ENCODE peak calls at places on chromosomes 11 and 22, in ten cellular contexts. L is AG04450, P is neural progenitor cell, Y is GM23338, F is Panc1, T is heart right ventricle, G is right atrium auricular region, Z is cardiac muscle cell, S is suprapubic skin, M is skeletal muscle cell. K is an unnamed sample.

GRCh38 chr22:44620129-44620840 is 81.7 kb upstream of the PRR5 start:
- DNase-seq in L (no peak), P (peak), Y (peak), F (no peak), T (peak), G (peak), Z (peak), S (peak), M (peak), K (no peak)

GRCh38 chr11:46696212-46696558 is 4.2 kb downstream of the ARHGAP1 start:
- DNase-seq in L (no peak), P (no peak), Y (no peak), F (no peak), T (peak), G (no peak), Z (no peak), S (no peak), M (no peak), K (no peak)

GRCh38 chr22:23306438-23306921 is 126.2 kb downstream of the BCR start:
- DNase-seq in L (no peak), P (no peak), Y (no peak), F (no peak), T (no peak), G (no peak), Z (no peak), S (peak), M (no peak), K (no peak)

GRCh38 chr22:41596776-41597634 is 7.4 kb upstream of the PMM1 start:
- DNase-seq in L (no peak), P (peak), Y (peak), F (no peak), T (peak), G (no peak), Z (peak), S (no peak), M (no peak), K (no peak)

GRCh38 chr11:102238287-102238894 is 78.9 kb upstream of the BIRC3 start:
- DNase-seq in L (no peak), P (no peak), Y (no peak), F (no peak), T (no peak), G (no peak), Z (no peak), S (no peak), M (no peak), K (no peak)

GRCh38 chr22:39208013-39208680 is 36.6 kb downstream of the PDGFB start:
- DNase-seq in L (no peak), P (no peak), Y (no peak), F (no peak), T (no peak), G (no peak), Z (no peak), S (peak), M (no peak), K (no peak)

GRCh38 chr11:45850446-45850845 is 3.2 kb downstream of the CRY2 start:
- DNase-seq in L (no peak), P (no peak), Y (no peak), F (no peak), T (no peak), G (no peak), Z (no peak), S (no peak), M (no peak), K (no peak)

GRCh38 chr22:37501610-37502341 is 15.6 kb upstream of the MFNG start:
- DNase-seq in L (peak), P (no peak), Y (no peak), F (no peak), T (peak), G (peak), Z (no peak), S (no peak), M (peak), K (peak)

GRCh38 chr11:14022251-14022650 is 59.7 kb downstream of the SPON1 start:
- DNase-seq in L (no peak), P (no peak), Y (no peak), F (no peak), T (no peak), G (no peak), Z (no peak), S (no peak), M (no peak), K (no peak)

GRCh38 chr22:49936973-49937757 is 18.7 kb downstream of the CRELD2 start:
- DNase-seq in L (no peak), P (no peak), Y (no peak), F (no peak), T (peak), G (no peak), Z (peak), S (no peak), M (no peak), K (no peak)

GRCh38 chr11:131897976-131898375 is 527.6 kb downstream of the NTM start:
- DNase-seq in L (no peak), P (no peak), Y (no peak), F (no peak), T (no peak), G (no peak), Z (no peak), S (no peak), M (no peak), K (no peak)

GRCh38 chr22:37020192-37020479 is 594 bp downstream of the MPST start:
- DNase-seq in L (no peak), P (no peak), Y (no peak), F (no peak), T (no peak), G (no peak), Z (peak), S (no peak), M (no peak), K (no peak)

GRCh38 chr11:12189543-12190235 is 79.3 kb downstream of the MICAL2 start:
- DNase-seq in L (no peak), P (no peak), Y (no peak), F (no peak), T (no peak), G (no peak), Z (no peak), S (no peak), M (no peak), K (no peak)

GRCh38 chr22:31248138-31248745 is 36.1 kb downstream of the LIMK2 start:
- DNase-seq in L (peak), P (peak), Y (peak), F (no peak), T (peak), G (peak), Z (peak), S (peak), M (peak), K (peak)

GRCh38 chr11:130877532-130877931 is 38.7 kb downstream of the SNX19 start:
- DNase-seq in L (no peak), P (no peak), Y (no peak), F (no peak), T (no peak), G (no peak), Z (no peak), S (no peak), M (no peak), K (no peak)

GRCh38 chr22:20905415-20906386 is 11.5 kb upstream of the CRKL start:
- DNase-seq in L (no peak), P (no peak), Y (no peak), F (no peak), T (no peak), G (no peak), Z (no peak), S (no peak), M (no peak), K (no peak)

GRCh38 chr11:68840661-68841653 is 759 bp downstream of the CPT1A start:
- DNase-seq in L (no peak), P (peak), Y (peak), F (no peak), T (peak), G (peak), Z (peak), S (no peak), M (no peak), K (no peak)

DNA sequence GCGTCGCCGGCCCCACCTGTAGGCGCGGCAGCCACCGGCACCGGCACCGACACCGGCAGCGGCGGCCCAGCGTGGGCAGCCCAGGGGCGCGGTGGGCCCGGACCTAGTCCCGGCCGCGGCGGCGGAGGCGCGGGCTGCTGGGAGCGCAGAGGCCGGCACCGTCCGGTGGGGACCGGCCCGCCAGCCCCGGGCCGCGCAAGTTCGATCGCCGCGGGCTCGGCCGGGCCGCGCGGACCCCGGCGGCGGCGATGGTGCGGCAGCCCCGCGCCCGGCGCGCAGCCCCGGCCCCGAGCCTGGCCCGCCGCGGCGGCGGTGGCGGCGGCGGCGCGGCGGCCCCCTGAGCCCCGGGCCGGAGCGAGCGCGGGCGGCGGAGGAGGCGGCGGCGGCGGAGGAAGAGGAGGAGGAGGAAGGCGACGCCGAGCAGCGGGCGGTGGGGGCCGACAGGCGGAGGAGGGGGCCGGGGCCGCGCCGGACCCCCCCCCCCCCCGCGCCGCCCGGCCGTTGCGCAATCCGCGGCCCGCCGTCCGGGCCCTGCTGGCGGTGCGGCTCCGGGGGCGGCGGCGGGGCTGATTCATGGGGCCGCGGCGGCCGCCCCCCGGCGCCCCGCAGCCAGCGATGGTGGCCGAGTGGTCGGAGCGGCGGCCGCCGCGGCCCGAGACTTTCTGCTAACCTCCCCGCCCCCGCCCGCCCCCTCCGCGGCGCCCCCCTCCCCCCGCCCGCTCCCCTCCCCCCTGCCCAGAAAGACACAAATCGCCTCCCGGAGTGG is 1251.9 kb downstream of the BRD1 start:
- DNase-seq in L (no peak), P (peak), Y (no peak), F (no peak), T (no peak), G (no peak), Z (no peak), S (no peak), M (no peak), K (no peak)
- H3K4me3 ChIP-seq in L (no peak), P (peak), Y (peak), F (no peak), T (peak), G (peak), Z (peak), S (peak), M (no peak), K (no peak)

GRCh38 chr11:34654491-34655334 is 33.8 kb downstream of the EHF start:
- DNase-seq in L (no peak), P (no peak), Y (peak), F (peak), T (no peak), G (peak), Z (no peak), S (peak), M (peak), K (no peak)
- H3K4me3 ChIP-seq in L (no peak), P (no peak), Y (no peak), F (no peak), T (no peak), G (no peak), Z (no peak), S (no peak), M (no peak), K (no peak)

GRCh38 chr11:76322593-76323341 is 58.2 kb downstream of the THAP12 start:
- DNase-seq in L (no peak), P (no peak), Y (no peak), F (no peak), T (no peak), G (no peak), Z (no peak), S (no peak), M (no peak), K (no peak)

GRCh38 chr11:76320929-76321328 is 60.0 kb downstream of the THAP12 start:
- DNase-seq in L (no peak), P (no peak), Y (no peak), F (no peak), T (no peak), G (no peak), Z (no peak), S (no peak), M (no peak), K (no peak)

GRCh38 chr11:76321340-76321739 is 59.6 kb downstream of the THAP12 start:
- DNase-seq in L (no peak), P (no peak), Y (peak), F (no peak), T (no peak), G (no peak), Z (no peak), S (no peak), M (no peak), K (no peak)

GRCh38 chr11:76323804-76324203 is 57.1 kb downstream of the THAP12 start:
- DNase-seq in L (no peak), P (no peak), Y (no peak), F (no peak), T (no peak), G (no peak), Z (no peak), S (peak), M (no peak), K (no peak)

GRCh38 chr11:76321820-76322524 is 59.0 kb downstream of the THAP12 start:
- DNase-seq in L (no peak), P (peak), Y (peak), F (no peak), T (no peak), G (no peak), Z (no peak), S (no peak), M (no peak), K (no peak)
- H3K4me3 ChIP-seq in L (no peak), P (peak), Y (peak), F (no peak), T (peak), G (peak), Z (peak), S (peak), M (no peak), K (no peak)

GRCh38 chr11:128686745-128687177 is 7.1 kb upstream of the FLI1 start:
- DNase-seq in L (no peak), P (peak), Y (peak), F (no peak), T (no peak), G (no peak), Z (peak), S (no peak), M (no peak), K (no peak)
- H3K4me3 ChIP-seq in L (peak), P (peak), Y (peak), F (peak), T (peak), G (peak), Z (peak), S (peak), M (peak), K (peak)

GRCh38 chr11:7516488-7516887 is 2.7 kb downstream of the PPFIBP2 start:
- DNase-seq in L (no peak), P (no peak), Y (no peak), F (no peak), T (no peak), G (no peak), Z (no peak), S (no peak), M (no peak), K (no peak)

GRCh38 chr11:7514099-7514725 is 413 bp downstream of the PPFIBP2 start:
- DNase-seq in L (no peak), P (peak), Y (peak), F (no peak), T (no peak), G (no peak), Z (peak), S (no peak), M (no peak), K (no peak)

GRCh38 chr11:7512525-7513209 is 1.1 kb upstream of the PPFIBP2 start:
- DNase-seq in L (no peak), P (no peak), Y (peak), F (no peak), T (peak), G (peak), Z (peak), S (peak), M (no peak), K (no peak)

GRCh38 chr11:7513210-7514098 is at the start of gene PPFIBP2:
- DNase-seq in L (no peak), P (peak), Y (peak), F (peak), T (peak), G (peak), Z (peak), S (peak), M (no peak), K (no peak)

DNA sequence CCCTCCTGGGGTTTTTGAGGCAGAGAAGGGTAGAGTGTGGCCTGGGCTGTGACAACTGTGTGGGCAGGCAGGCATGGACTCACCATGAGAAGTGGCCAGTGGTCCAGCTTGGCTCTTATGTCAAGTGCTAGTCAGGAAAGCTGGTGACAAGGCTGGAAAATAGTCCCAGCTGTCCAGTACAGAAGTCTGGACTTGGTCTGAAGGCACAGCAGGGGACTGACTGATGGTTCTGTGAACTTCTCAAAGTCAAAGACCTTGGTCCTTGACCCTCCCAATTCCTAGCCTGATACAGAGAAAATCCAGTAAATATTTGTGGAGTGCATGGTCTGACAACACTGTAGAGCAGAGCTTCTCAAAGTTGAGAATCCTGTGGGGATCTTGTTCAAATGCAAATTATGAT is 1.7 kb downstream of the PPFIBP2 start:
- DNase-seq in L (no peak), P (no peak), Y (no peak), F (no peak), T (no peak), G (no peak), Z (no peak), S (no peak), M (no peak), K (no peak)
- H3K4me3 ChIP-seq in L (no peak), P (no peak), Y (no peak), F (no peak), T (no peak), G (no peak), Z (no peak), S (peak), M (no peak), K (no peak)

GRCh38 chr11:117200813-117201515 is 1.8 kb downstream of the TAGLN start:
- DNase-seq in L (no peak), P (no peak), Y (no peak), F (no peak), T (no peak), G (no peak), Z (no peak), S (no peak), M (no peak), K (no peak)

GRCh38 chr11:117203069-117203407 is 3.9 kb downstream of the TAGLN start:
- DNase-seq in L (no peak), P (no peak), Y (no peak), F (no peak), T (no peak), G (no peak), Z (no peak), S (no peak), M (no peak), K (no peak)

GRCh38 chr11:117201516-117201866 is 2.3 kb downstream of the TAGLN start:
- DNase-seq in L (no peak), P (no peak), Y (no peak), F (no peak), T (no peak), G (no peak), Z (no peak), S (no peak), M (no peak), K (no peak)

GRCh38 chr11:117201906-117202305 is 2.7 kb downstream of the TAGLN start:
- DNase-seq in L (no peak), P (no peak), Y (no peak), F (no peak), T (no peak), G (no peak), Z (no peak), S (no peak), M (no peak), K (no peak)

DNA sequence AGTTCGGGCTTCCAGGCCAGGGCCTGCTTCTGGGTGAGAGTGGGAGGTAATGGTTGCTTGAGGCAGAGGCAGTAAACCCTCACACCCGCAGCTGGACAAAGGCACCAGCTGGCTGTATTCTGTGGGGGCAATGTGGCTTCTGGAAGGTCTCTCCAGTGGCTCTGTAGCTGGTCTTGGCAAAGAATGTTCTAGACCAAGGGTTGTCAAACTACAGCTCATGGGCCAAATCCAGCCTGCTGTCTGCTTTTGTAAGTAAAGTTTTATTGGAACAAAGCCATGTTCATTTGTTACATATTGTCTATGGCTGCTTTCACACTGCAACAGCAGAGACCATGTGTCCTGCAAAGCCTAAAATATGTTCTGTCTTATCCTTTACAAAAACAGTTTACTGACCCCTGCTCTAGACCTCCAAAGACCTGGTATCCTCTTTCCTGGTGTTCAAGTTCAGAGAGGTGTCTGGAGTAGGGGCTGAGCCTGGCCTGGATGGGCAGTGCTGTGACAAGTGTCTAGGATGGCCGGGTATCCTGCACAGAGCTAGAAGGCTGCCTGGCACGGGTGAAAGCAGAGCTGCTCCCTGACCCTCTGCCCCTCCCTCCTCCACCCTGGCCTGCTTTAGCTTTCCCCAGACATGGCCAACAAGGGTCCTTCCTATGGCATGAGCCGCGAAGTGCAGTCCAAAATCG is 3.4 kb downstream of the TAGLN start:
- DNase-seq in L (no peak), P (no peak), Y (no peak), F (no peak), T (no peak), G (no peak), Z (no peak), S (no peak), M (no peak), K (no peak)
- H3K4me3 ChIP-seq in L (peak), P (no peak), Y (no peak), F (no peak), T (peak), G (peak), Z (no peak), S (peak), M (no peak), K (no peak)

DNA sequence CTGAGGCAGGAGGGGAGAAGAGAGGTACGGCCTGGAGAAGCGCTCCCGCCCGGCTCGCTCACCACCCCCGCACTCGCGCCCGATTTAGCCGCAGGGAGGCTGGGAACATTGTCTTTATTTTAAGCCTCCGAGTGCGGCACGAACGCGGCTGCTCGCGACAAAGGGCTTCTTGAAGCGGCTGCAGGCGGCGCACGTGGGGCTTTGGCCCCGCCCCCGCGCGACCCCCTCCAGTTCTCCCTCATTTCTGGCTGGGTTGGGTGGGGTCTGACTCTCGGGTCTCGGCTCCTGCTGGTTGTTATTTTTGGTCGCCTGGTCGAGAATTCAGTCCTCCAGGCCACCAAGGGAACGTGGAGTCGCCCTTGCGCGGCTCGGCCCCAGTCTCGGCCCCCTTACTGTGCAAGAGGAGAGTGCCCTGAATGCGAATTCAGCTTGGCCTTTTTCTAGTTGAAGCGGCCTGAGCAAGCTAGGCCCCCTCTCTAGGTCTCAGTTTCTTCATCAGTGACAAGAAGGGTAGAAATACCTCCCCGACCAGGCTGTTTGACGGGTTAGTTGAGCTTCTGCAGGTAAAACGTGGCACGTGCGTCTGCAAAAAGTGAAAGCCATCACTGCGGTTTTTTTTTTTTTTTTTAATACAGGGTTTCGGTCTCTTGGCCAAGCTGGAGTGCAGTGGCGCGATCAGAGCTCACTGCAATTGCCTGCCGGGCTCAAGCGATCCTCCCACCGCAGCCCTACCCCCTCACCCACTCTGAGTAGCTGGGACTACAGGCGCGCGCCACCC is 2.7 kb upstream of the CHRM1 start:
- DNase-seq in L (no peak), P (peak), Y (peak), F (no peak), T (no peak), G (no peak), Z (peak), S (no peak), M (no peak), K (no peak)
- H3K4me3 ChIP-seq in L (peak), P (peak), Y (peak), F (no peak), T (peak), G (peak), Z (no peak), S (peak), M (peak), K (no peak)

K was measured in kidney epithelial cell.